ENCODE peak calls at places on chromosomes 4 and X, in eight cellular contexts. T, X, F, B, C, G, V and D are unnamed samples.

GRCh38 chr4:148359769-148360168 is 82.4 kb downstream of the NR3C2 start:
- DNase-seq in X (no peak), C (no peak), V (no peak), G (no peak), B (no peak), F (no peak), T (no peak), D (peak)

GRCh38 chr4:98517444-98518021 is 140.9 kb downstream of the TSPAN5 start:
- DNase-seq in V (no peak), F (no peak), G (no peak), B (no peak), T (no peak), C (no peak), X (no peak), D (no peak)

GRCh38 chrX:66622209-66622608 is 16.7 kb downstream of the EDA2R start:
- DNase-seq in C (no peak), B (no peak), V (no peak), T (no peak), F (no peak), X (no peak), G (no peak), D (no peak)

GRCh38 chr4:113822555-113823290 is 61.2 kb upstream of the CAMK2D start:
- DNase-seq in B (no peak), F (no peak), T (no peak), C (no peak), G (no peak), X (no peak), V (no peak), D (no peak)

GRCh38 chr4:185269286-185269685 is 59.9 kb downstream of the SNX25 start:
- DNase-seq in C (no peak), T (no peak), G (no peak), X (no peak), V (peak), F (no peak), B (no peak), D (no peak)

GRCh38 chr4:3037957-3038451 is 36.3 kb downstream of the HTT-AS start:
- DNase-seq in X (no peak), G (no peak), T (no peak), F (no peak), V (peak), C (no peak), B (no peak), D (no peak)

GRCh38 chr4:129822708-129823504 is 727.0 kb downstream of the C4orf33 start:
- DNase-seq in X (peak), C (peak), B (no peak), F (no peak), T (no peak), G (no peak), V (no peak), D (peak)

GRCh38 chr4:20422398-20422797 is 170.7 kb downstream of the SLIT2 start:
- DNase-seq in V (peak), F (no peak), B (peak), X (peak), T (peak), C (peak), G (no peak), D (peak)

GRCh38 chr4:81722229-81722900 is 250.7 kb upstream of the RASGEF1B start:
- DNase-seq in C (no peak), V (no peak), X (no peak), T (peak), F (no peak), B (no peak), G (no peak), D (no peak)

GRCh38 chrX:76802698-76803097 is 375.2 kb downstream of the MAGEE1 start:
- DNase-seq in T (no peak), V (no peak), F (no peak), X (peak), G (no peak), C (no peak), B (no peak), D (no peak)

GRCh38 chr4:122963222-122963621 is 40.8 kb upstream of the NUDT6 start:
- DNase-seq in X (no peak), B (no peak), G (no peak), C (no peak), T (no peak), V (peak), F (no peak), D (no peak)

GRCh38 chr4:10694826-10695209 is 10.2 kb upstream of the CLNK start:
- DNase-seq in T (no peak), G (no peak), B (no peak), V (no peak), X (no peak), F (no peak), C (no peak), D (no peak)

GRCh38 chr4:153931804-153932203 is 142.9 kb upstream of the SFRP2 start:
- DNase-seq in C (no peak), B (no peak), F (no peak), X (no peak), G (no peak), V (peak), T (no peak), D (no peak)

GRCh38 chr4:153555730-153556440 is 89.7 kb downstream of the TMEM131L start:
- DNase-seq in G (no peak), F (no peak), T (peak), C (no peak), X (no peak), B (no peak), V (peak), D (peak)

GRCh38 chrX:117969337-117969736 is 147.3 kb downstream of the KLHL13 start:
- DNase-seq in V (no peak), C (no peak), T (no peak), G (no peak), X (no peak), F (no peak), B (no peak), D (no peak)

GRCh38 chrX:45050558-45050957 is 150.1 kb downstream of the DIPK2B start:
- DNase-seq in G (no peak), C (no peak), T (no peak), V (no peak), F (no peak), X (no peak), B (no peak), D (no peak)

GRCh38 chr4:14096406-14096965 is 469.0 kb upstream of the BOD1L1 start:
- DNase-seq in F (no peak), G (no peak), B (no peak), C (no peak), V (no peak), T (no peak), X (no peak), D (no peak)

GRCh38 chr4:133856736-133857355 is 344.7 kb downstream of the PABPC4L start:
- DNase-seq in G (no peak), B (no peak), F (no peak), V (no peak), T (no peak), X (no peak), C (no peak), D (no peak)